ENCODE peak calls at places on chromosomes 2 and 18, in ten cellular contexts. G, F, Q, Z, M, K, W, E, A and T are unnamed samples.

GRCh38 chr2:171811229-171811628 is 82.8 kb downstream of the SLC25A12 start:
- DNase-seq in G (no peak), F (no peak), Q (no peak), Z (peak), M (no peak), K (peak), W (no peak), E (no peak), A (no peak), T (no peak)

GRCh38 chr2:71613566-71613952 is 160.2 kb downstream of the DYSF start:
- DNase-seq in G (peak), F (peak), Q (no peak), Z (no peak), M (no peak), K (no peak), W (no peak), E (no peak), A (no peak), T (no peak)

GRCh38 chr2:235026137-235026536 is 74.3 kb downstream of the SH3BP4 start:
- DNase-seq in G (peak), F (no peak), Q (no peak), Z (peak), M (no peak), K (peak), W (no peak), E (no peak), A (no peak), T (no peak)

GRCh38 chr2:120441744-120442471 is 96.0 kb downstream of the INHBB start:
- DNase-seq in G (peak), F (peak), Q (no peak), Z (peak), M (no peak), K (peak), W (peak), E (peak), A (no peak), T (no peak)

GRCh38 chr2:898319-898718 is 52.3 kb upstream of the SNTG2 start:
- DNase-seq in G (no peak), F (no peak), Q (no peak), Z (no peak), M (no peak), K (no peak), W (no peak), E (peak), A (no peak), T (peak)

GRCh38 chr18:7028625-7029024 is 89.0 kb downstream of the LAMA1 start:
- DNase-seq in G (no peak), F (no peak), Q (no peak), Z (no peak), M (no peak), K (no peak), W (no peak), E (no peak), A (no peak), T (no peak)

GRCh38 chr2:128249555-128249954 is 69.1 kb downstream of the HS6ST1 start:
- DNase-seq in G (no peak), F (no peak), Q (no peak), Z (no peak), M (no peak), K (no peak), W (no peak), E (no peak), A (no peak), T (no peak)

GRCh38 chr2:192749606-192750200 is 555.0 kb upstream of the TMEFF2 start:
- DNase-seq in G (no peak), F (no peak), Q (no peak), Z (no peak), M (no peak), K (no peak), W (no peak), E (no peak), A (no peak), T (no peak)

GRCh38 chr2:188798159-188798558 is 176.0 kb upstream of the COL3A1 start:
- DNase-seq in G (no peak), F (no peak), Q (no peak), Z (peak), M (no peak), K (no peak), W (no peak), E (no peak), A (no peak), T (no peak)

GRCh38 chr2:201532686-201533304 is 81.3 kb downstream of the STRADB start:
- DNase-seq in G (no peak), F (no peak), Q (no peak), Z (no peak), M (no peak), K (peak), W (no peak), E (no peak), A (peak), T (no peak)

GRCh38 chr2:73069855-73070650 is 1.5 kb downstream of the SFXN5 start:
- DNase-seq in G (no peak), F (no peak), Q (no peak), Z (no peak), M (no peak), K (no peak), W (no peak), E (peak), A (peak), T (no peak)

GRCh38 chr2:10091182-10091932 is 11.1 kb upstream of the CYS1 start:
- DNase-seq in G (peak), F (no peak), Q (no peak), Z (no peak), M (no peak), K (no peak), W (no peak), E (no peak), A (no peak), T (no peak)

GRCh38 chr18:77405096-77405495 is 155.4 kb downstream of the GALR1 start:
- DNase-seq in G (no peak), F (no peak), Q (no peak), Z (no peak), M (no peak), K (no peak), W (no peak), E (no peak), A (no peak), T (no peak)

GRCh38 chr2:152115952-152116351 is 17.1 kb upstream of the CACNB4 start:
- DNase-seq in G (no peak), F (no peak), Q (no peak), Z (no peak), M (no peak), K (no peak), W (no peak), E (no peak), A (no peak), T (no peak)

GRCh38 chr18:79644006-79644665 is 35.5 kb upstream of the CTDP1 start:
- DNase-seq in G (peak), F (no peak), Q (peak), Z (peak), M (peak), K (peak), W (peak), E (no peak), A (peak), T (peak)

GRCh38 chr2:108594982-108595464 is 60.8 kb downstream of the LIMS1 start:
- DNase-seq in G (no peak), F (no peak), Q (no peak), Z (peak), M (no peak), K (peak), W (no peak), E (no peak), A (no peak), T (no peak)

GRCh38 chr2:12964904-12965539 is 248.3 kb downstream of the TRIB2 start:
- DNase-seq in G (no peak), F (no peak), Q (no peak), Z (no peak), M (no peak), K (no peak), W (no peak), E (no peak), A (no peak), T (no peak)

GRCh38 chr2:69964353-69964831 is 3.0 kb upstream of the ASPRV1 start:
- DNase-seq in G (peak), F (no peak), Q (no peak), Z (no peak), M (no peak), K (no peak), W (no peak), E (no peak), A (no peak), T (no peak)

GRCh38 chr2:234682492-234683228 is 185.8 kb upstream of the ARL4C start:
- DNase-seq in G (no peak), F (no peak), Q (no peak), Z (no peak), M (no peak), K (no peak), W (no peak), E (no peak), A (no peak), T (no peak)

GRCh38 chr2:179574061-179574519 is 287.3 kb downstream of the ZNF385B start:
- DNase-seq in G (no peak), F (no peak), Q (no peak), Z (no peak), M (no peak), K (no peak), W (no peak), E (no peak), A (no peak), T (no peak)

GRCh38 chr2:97950329-97951154 is 45.2 kb downstream of the TMEM131 start:
- DNase-seq in G (no peak), F (no peak), Q (no peak), Z (no peak), M (no peak), K (peak), W (no peak), E (no peak), A (no peak), T (no peak)

GRCh38 chr18:64994370-64994769 is 756.4 kb upstream of the CDH7 start:
- DNase-seq in G (no peak), F (no peak), Q (no peak), Z (no peak), M (no peak), K (no peak), W (no peak), E (no peak), A (no peak), T (no peak)

GRCh38 chr18:13453714-13454113 is 235.2 kb downstream of the LDLRAD4 start:
- DNase-seq in G (peak), F (peak), Q (no peak), Z (no peak), M (no peak), K (no peak), W (no peak), E (peak), A (no peak), T (no peak)

GRCh38 chr18:41940506-41941215 is 14.4 kb upstream of the PIK3C3 start:
- DNase-seq in G (no peak), F (no peak), Q (no peak), Z (no peak), M (no peak), K (peak), W (no peak), E (no peak), A (no peak), T (peak)

GRCh38 chr2:11177871-11178598 is 22.8 kb downstream of the SLC66A3 start:
- DNase-seq in G (no peak), F (no peak), Q (no peak), Z (no peak), M (no peak), K (no peak), W (no peak), E (no peak), A (no peak), T (no peak)

GRCh38 chr2:239177325-239177724 is 223.5 kb downstream of the HDAC4 start:
- DNase-seq in G (no peak), F (peak), Q (no peak), Z (no peak), M (no peak), K (no peak), W (no peak), E (peak), A (no peak), T (no peak)

GRCh38 chr2:25419678-25420242 is 78.0 kb upstream of the DNMT3A start:
- DNase-seq in G (no peak), F (no peak), Q (peak), Z (no peak), M (no peak), K (no peak), W (no peak), E (no peak), A (peak), T (no peak)

GRCh38 chr18:45793295-45793965 is 32.0 kb upstream of the SIGLEC15 start:
- DNase-seq in G (no peak), F (no peak), Q (no peak), Z (no peak), M (no peak), K (peak), W (no peak), E (peak), A (no peak), T (no peak)

GRCh38 chr2:5798083-5798482 is 105.9 kb downstream of the SOX11 start:
- DNase-seq in G (no peak), F (no peak), Q (no peak), Z (no peak), M (no peak), K (no peak), W (no peak), E (no peak), A (no peak), T (no peak)

GRCh38 chr2:148298201-148298600 is 277.3 kb downstream of the MBD5 start:
- DNase-seq in G (no peak), F (no peak), Q (no peak), Z (no peak), M (no peak), K (no peak), W (no peak), E (no peak), A (no peak), T (no peak)

GRCh38 chr18:3869848-3870247 is 419.9 kb downstream of the TGIF1 start:
- DNase-seq in G (no peak), F (no peak), Q (no peak), Z (peak), M (no peak), K (peak), W (peak), E (no peak), A (no peak), T (no peak)